ENCODE peak calls at places on chromosomes 2 and 18, in five cellular contexts. One of them, this sample, is unnamed.
A peak's percentile ranks its signal among the peaks of the same experiment; 100 is the strongest.

GRCh38 chr2:171830039-171830438 is 64.0 kb downstream of the SLC25A12 start:
- DNase-seq in neuronal stem cell: no peak
- DNase-seq in H1: no peak
- DNase-seq in mesenchymal stem cell: no peak
- DNase-seq in trophoblast cell: no peak
- DNase-seq in this sample: no peak

GRCh38 chr2:31987454-31987853 is 23.4 kb downstream of the MEMO1 start:
- DNase-seq in trophoblast cell: no peak
- DNase-seq in neuronal stem cell: no peak
- DNase-seq in mesenchymal stem cell: peak; percentile 48
- DNase-seq in H1: no peak
- DNase-seq in this sample: no peak

GRCh38 chr2:24132543-24132942 is 9.3 kb downstream of the FAM228B start:
- DNase-seq in H1: no peak
- DNase-seq in neuronal stem cell: no peak
- DNase-seq in mesenchymal stem cell: no peak
- DNase-seq in trophoblast cell: no peak
- DNase-seq in this sample: no peak

GRCh38 chr18:10377956-10378355 is 76.5 kb upstream of the APCDD1 start:
- DNase-seq in mesenchymal stem cell: no peak
- DNase-seq in H1: no peak
- DNase-seq in trophoblast cell: no peak
- DNase-seq in neuronal stem cell: no peak
- DNase-seq in this sample: no peak

GRCh38 chr2:85692039-85692645 is 2.0 kb upstream of the GNLY start:
- DNase-seq in mesenchymal stem cell: no peak
- DNase-seq in H1: no peak
- DNase-seq in trophoblast cell: no peak
- DNase-seq in neuronal stem cell: no peak
- DNase-seq in this sample: no peak

GRCh38 chr2:62920070-62920469 is 130.6 kb upstream of the OTX1 start:
- DNase-seq in trophoblast cell: peak; percentile 4
- DNase-seq in neuronal stem cell: no peak
- DNase-seq in H1: no peak
- DNase-seq in mesenchymal stem cell: peak; percentile 11
- DNase-seq in this sample: no peak

GRCh38 chr2:240995041-240995960 is 3.1 kb upstream of the SNED1 start:
- DNase-seq in mesenchymal stem cell: no peak
- DNase-seq in trophoblast cell: no peak
- DNase-seq in neuronal stem cell: no peak
- DNase-seq in H1: peak; percentile 39
- DNase-seq in this sample: no peak

GRCh38 chr2:155100261-155100660 is 401.8 kb downstream of the KCNJ3 start:
- DNase-seq in neuronal stem cell: no peak
- DNase-seq in mesenchymal stem cell: no peak
- DNase-seq in H1: no peak
- DNase-seq in trophoblast cell: peak; percentile 35
- DNase-seq in this sample: peak; percentile 42

GRCh38 chr2:160293401-160293911 is 93.4 kb upstream of the ITGB6 start:
- DNase-seq in mesenchymal stem cell: peak; percentile 88
- DNase-seq in H1: no peak
- DNase-seq in trophoblast cell: peak; percentile 91
- DNase-seq in neuronal stem cell: no peak
- DNase-seq in this sample: no peak

GRCh38 chr2:143901185-143901842 is 618.6 kb downstream of the ZEB2 start:
- DNase-seq in mesenchymal stem cell: peak; percentile 82
- DNase-seq in neuronal stem cell: no peak
- DNase-seq in H1: no peak
- DNase-seq in trophoblast cell: peak; percentile 72
- DNase-seq in this sample: no peak

GRCh38 chr18:48991299-48992055 is 40.7 kb upstream of the SMAD7 start:
- DNase-seq in neuronal stem cell: no peak
- DNase-seq in trophoblast cell: peak; percentile 62
- DNase-seq in H1: no peak
- DNase-seq in mesenchymal stem cell: no peak
- DNase-seq in this sample: no peak

GRCh38 chr18:32724071-32724696 is 48.6 kb downstream of the KLHL14 start:
- DNase-seq in neuronal stem cell: no peak
- DNase-seq in trophoblast cell: no peak
- DNase-seq in H1: no peak
- DNase-seq in mesenchymal stem cell: no peak
- DNase-seq in this sample: no peak

GRCh38 chr2:162839419-162839818 is 852 bp upstream of the KCNH7 start:
- DNase-seq in mesenchymal stem cell: no peak
- DNase-seq in neuronal stem cell: no peak
- DNase-seq in trophoblast cell: no peak
- DNase-seq in H1: peak; percentile 58
- DNase-seq in this sample: peak; percentile 33

GRCh38 chr2:240170354-240170735 is 29.9 kb upstream of the OTOS start:
- DNase-seq in H1: no peak
- DNase-seq in neuronal stem cell: peak; percentile 21
- DNase-seq in trophoblast cell: no peak
- DNase-seq in mesenchymal stem cell: no peak
- DNase-seq in this sample: no peak

GRCh38 chr2:117126656-117127055 is 687.8 kb upstream of the DDX18 start:
- DNase-seq in neuronal stem cell: no peak
- DNase-seq in H1: no peak
- DNase-seq in mesenchymal stem cell: no peak
- DNase-seq in trophoblast cell: no peak
- DNase-seq in this sample: no peak

GRCh38 chr18:13271512-13271911 is 53.0 kb downstream of the LDLRAD4 start:
- DNase-seq in neuronal stem cell: no peak
- DNase-seq in mesenchymal stem cell: no peak
- DNase-seq in trophoblast cell: no peak
- DNase-seq in H1: no peak
- DNase-seq in this sample: no peak

GRCh38 chr2:238974510-238975166 is 126.8 kb downstream of the TWIST2 start:
- DNase-seq in H1: no peak
- DNase-seq in trophoblast cell: no peak
- DNase-seq in neuronal stem cell: no peak
- DNase-seq in mesenchymal stem cell: peak; percentile 84
- DNase-seq in this sample: peak; percentile 73

DNA sequence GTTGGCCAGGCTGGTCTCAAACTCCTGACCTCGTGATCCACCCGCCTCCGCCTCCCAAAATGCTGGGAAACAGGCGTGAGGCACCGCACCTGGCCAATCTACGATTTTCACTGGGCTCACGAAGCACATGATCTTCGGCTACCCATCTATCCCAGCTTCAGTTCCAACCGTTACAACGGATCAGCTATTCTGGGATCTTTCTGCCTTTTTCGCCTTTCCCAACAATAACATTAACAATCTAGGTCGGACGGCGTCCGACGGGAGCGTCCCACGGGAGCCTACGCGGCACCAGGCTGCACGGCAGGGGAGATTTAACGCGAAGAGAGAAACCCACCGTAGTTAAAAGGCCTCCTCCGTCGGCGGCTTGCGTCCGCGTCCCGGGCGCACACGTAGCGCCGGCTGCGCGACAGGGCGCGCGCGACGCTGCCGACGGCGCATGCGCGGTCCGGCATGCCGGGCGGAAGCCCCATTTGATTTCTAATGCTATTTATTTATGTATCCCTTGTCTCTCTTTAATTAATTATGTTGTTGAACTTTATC is at the start of gene MSL3B:
- DNase-seq in trophoblast cell: peak; percentile 46
- DNase-seq in neuronal stem cell: peak; percentile 26
- DNase-seq in H1: peak; percentile 70
- DNase-seq in mesenchymal stem cell: peak; percentile 57
- DNase-seq in this sample: peak; percentile 61
- H2BK12ac ChIP-seq in trophoblast cell: no peak within 1 kb of the TSS
- H2BK12ac ChIP-seq in neuronal stem cell: no peak within 1 kb of the TSS
- H2BK12ac ChIP-seq in H1: no peak within 1 kb of the TSS
- H2BK12ac ChIP-seq in mesenchymal stem cell: peak within 1 kb of the TSS; percentile 10
- H2BK12ac ChIP-seq in this sample: no peak within 1 kb of the TSS

GRCh38 chr2:124269348-124269747 is 244.3 kb downstream of the CNTNAP5 start:
- DNase-seq in neuronal stem cell: no peak
- DNase-seq in H1: no peak
- DNase-seq in trophoblast cell: no peak
- DNase-seq in mesenchymal stem cell: no peak
- DNase-seq in this sample: no peak

GRCh38 chr2:124264496-124265160 is 239.5 kb downstream of the CNTNAP5 start:
- DNase-seq in H1: no peak
- DNase-seq in mesenchymal stem cell: no peak
- DNase-seq in neuronal stem cell: no peak
- DNase-seq in trophoblast cell: no peak
- DNase-seq in this sample: no peak

GRCh38 chr2:124265641-124266040 is 240.6 kb downstream of the CNTNAP5 start:
- DNase-seq in neuronal stem cell: no peak
- DNase-seq in trophoblast cell: no peak
- DNase-seq in mesenchymal stem cell: no peak
- DNase-seq in H1: no peak
- DNase-seq in this sample: no peak

GRCh38 chr2:124272442-124272841 is 247.4 kb downstream of the CNTNAP5 start:
- DNase-seq in trophoblast cell: no peak
- DNase-seq in mesenchymal stem cell: no peak
- DNase-seq in H1: no peak
- DNase-seq in neuronal stem cell: no peak
- DNase-seq in this sample: no peak

GRCh38 chr2:124267821-124268220 is 242.7 kb downstream of the CNTNAP5 start:
- DNase-seq in neuronal stem cell: no peak
- DNase-seq in mesenchymal stem cell: peak; percentile 47
- DNase-seq in H1: no peak
- DNase-seq in trophoblast cell: no peak
- DNase-seq in this sample: no peak
- H2AFZ ChIP-seq in neuronal stem cell: no peak overlapping the region
- H2AFZ ChIP-seq in mesenchymal stem cell: no peak overlapping the region
- H2AFZ ChIP-seq in H1: peak overlapping the region; percentile 15
- H2AFZ ChIP-seq in trophoblast cell: no peak overlapping the region
- H2AFZ ChIP-seq in this sample: no peak overlapping the region

GRCh38 chr18:78814766-78815165 is 164.9 kb upstream of the SALL3 start:
- DNase-seq in H1: no peak
- DNase-seq in neuronal stem cell: no peak
- DNase-seq in trophoblast cell: no peak
- DNase-seq in mesenchymal stem cell: no peak
- DNase-seq in this sample: no peak
- H2BK12ac ChIP-seq in H1: no peak overlapping the region
- H2BK12ac ChIP-seq in neuronal stem cell: no peak overlapping the region
- H2BK12ac ChIP-seq in trophoblast cell: no peak overlapping the region
- H2BK12ac ChIP-seq in mesenchymal stem cell: no peak overlapping the region
- H2BK12ac ChIP-seq in this sample: no peak overlapping the region

DNA sequence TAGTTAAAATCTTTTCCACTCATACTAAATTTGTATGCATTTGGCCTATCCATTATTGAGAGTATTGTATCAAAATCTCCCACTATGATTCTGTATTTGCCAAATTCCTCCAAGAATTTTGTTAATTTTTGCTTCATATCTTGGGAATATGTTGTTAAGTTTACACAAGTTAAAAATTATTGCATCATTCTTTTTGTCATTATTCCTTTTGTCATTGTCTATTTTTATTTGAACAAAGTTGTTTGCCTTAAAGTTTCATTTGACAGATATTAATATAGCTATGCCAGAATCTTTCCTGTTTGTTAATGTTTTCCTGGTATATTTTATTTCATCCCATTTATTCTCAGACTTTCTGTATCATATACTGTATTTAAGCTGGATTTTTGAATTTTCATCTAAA is 41.3 kb downstream of the LOXHD1 start:
- DNase-seq in mesenchymal stem cell: no peak
- DNase-seq in neuronal stem cell: no peak
- DNase-seq in trophoblast cell: no peak
- DNase-seq in H1: no peak
- DNase-seq in this sample: no peak
- H2AFZ ChIP-seq in mesenchymal stem cell: no peak overlapping the region
- H2AFZ ChIP-seq in neuronal stem cell: no peak overlapping the region
- H2AFZ ChIP-seq in trophoblast cell: no peak overlapping the region
- H2AFZ ChIP-seq in H1: no peak overlapping the region
- H2AFZ ChIP-seq in this sample: no peak overlapping the region

GRCh38 chr18:67007085-67007484 is 403.2 kb upstream of the CDH19 start:
- DNase-seq in H1: no peak
- DNase-seq in neuronal stem cell: no peak
- DNase-seq in mesenchymal stem cell: no peak
- DNase-seq in trophoblast cell: no peak
- DNase-seq in this sample: no peak

GRCh38 chr18:67007999-67008398 is 404.1 kb upstream of the CDH19 start:
- DNase-seq in trophoblast cell: no peak
- DNase-seq in mesenchymal stem cell: no peak
- DNase-seq in neuronal stem cell: no peak
- DNase-seq in H1: no peak
- DNase-seq in this sample: no peak

DNA sequence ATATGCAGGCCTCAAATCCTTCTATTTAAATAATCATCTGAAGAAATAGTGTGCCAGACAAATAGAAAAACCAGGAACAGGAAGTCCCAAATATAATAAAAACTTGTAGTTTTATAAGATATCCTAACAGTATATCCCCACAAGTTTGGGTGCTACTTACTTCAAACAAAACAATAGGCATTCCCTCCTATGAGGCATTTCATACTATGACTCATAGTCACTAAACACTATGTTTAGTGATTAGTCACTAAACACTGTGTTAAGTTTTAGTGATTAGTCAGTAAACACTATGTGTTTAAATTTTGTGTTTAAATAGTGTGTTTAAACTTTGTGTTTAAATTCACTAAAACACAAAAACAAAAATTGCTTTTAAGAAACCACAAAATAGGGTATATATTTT is 407.0 kb upstream of the CDH19 start:
- DNase-seq in trophoblast cell: no peak
- DNase-seq in H1: no peak
- DNase-seq in mesenchymal stem cell: peak; percentile 62
- DNase-seq in neuronal stem cell: no peak
- DNase-seq in this sample: no peak
- H2BK12ac ChIP-seq in trophoblast cell: no peak overlapping the region
- H2BK12ac ChIP-seq in H1: no peak overlapping the region
- H2BK12ac ChIP-seq in mesenchymal stem cell: no peak overlapping the region
- H2BK12ac ChIP-seq in neuronal stem cell: no peak overlapping the region
- H2BK12ac ChIP-seq in this sample: no peak overlapping the region

GRCh38 chr18:3815991-3816390 is 366.0 kb downstream of the TGIF1 start:
- DNase-seq in neuronal stem cell: no peak
- DNase-seq in H1: no peak
- DNase-seq in trophoblast cell: no peak
- DNase-seq in mesenchymal stem cell: no peak
- DNase-seq in this sample: no peak
- H2AFZ ChIP-seq in neuronal stem cell: no peak overlapping the region
- H2AFZ ChIP-seq in H1: no peak overlapping the region
- H2AFZ ChIP-seq in trophoblast cell: no peak overlapping the region
- H2AFZ ChIP-seq in mesenchymal stem cell: no peak overlapping the region
- H2AFZ ChIP-seq in this sample: no peak overlapping the region

This sample was measured in H9.